ENCODE peak calls at places on chromosomes 4 and X, in nine cellular contexts. P is activated CD8-positive, alpha-beta T cell treated with anti-CD3 and anti-CD28 coated beads, Interleukin-2, amount 10 ng/mL, durations not matched to agents 7 days and 5 days; Y is effector memory CD8-positive, alpha-beta T cell; U is esophagus mucosa; C is left cardiac atrium; Q is activated CD8-positive, alpha-beta memory T cell treated with anti-CD3 and anti-CD28 coated beads, Interleukin-2, amount 10 ng/mL, durations not matched to agents 7 days and 5 days; L is Right ventricle myocardium superior; I is left lung; M is heart left ventricle. S is an unnamed sample.
A peak's percentile ranks its signal among the peaks of the same experiment; 100 is the strongest.

GRCh38 chrX:9707306-9708015 is 58.2 kb downstream of the GPR143 start:
- ATAC-seq in Q (no peak), U (no peak), Y (no peak), L (no peak), M (no peak), P (no peak), C (no peak), I (no peak), S (no peak)

GRCh38 chrX:22085969-22086368 is 53.8 kb downstream of the PHEX start:
- ATAC-seq in C (no peak), L (no peak), Q (no peak), U (no peak), M (no peak), P (no peak), Y (no peak), I (no peak), S (no peak)

GRCh38 chr4:107823870-107824366 is 814 bp upstream of the SGMS2 start:
- ATAC-seq in L (peak; percentile 42), M (peak; percentile 51), I (no peak), Q (no peak), P (no peak), U (peak; percentile 76), C (no peak), Y (no peak), S (no peak)

GRCh38 chr4:4248036-4248884 is at the start of gene TMEM128:
- ATAC-seq in Q (peak; percentile 97), U (peak; percentile 95), M (peak; percentile 92), L (peak; percentile 99), C (peak; percentile 98), P (peak; percentile 97), I (peak; percentile 97), Y (peak; percentile 97), S (peak; percentile 96)

GRCh38 chrX:134753185-134754008 is 95.1 kb upstream of the PLAC1 start:
- ATAC-seq in I (no peak), C (peak; percentile 38), M (no peak), Y (no peak), P (no peak), L (peak; percentile 34), U (no peak), Q (no peak), S (no peak)

GRCh38 chrX:109537324-109537665 is 651 bp downstream of the NXT2 start:
- ATAC-seq in M (no peak), Q (no peak), I (peak; percentile 67), C (peak; percentile 38), L (peak; percentile 57), Y (no peak), U (peak; percentile 79), P (no peak), S (peak; percentile 66)

GRCh38 chr4:2843909-2844584 is 403 bp downstream of the ADD1 start:
- ATAC-seq in C (peak; percentile 1), L (peak; percentile 19), I (peak; percentile 5), M (no peak), P (peak; percentile 3), Y (no peak), Q (no peak), U (peak; percentile 4), S (peak; percentile 59)

GRCh38 chr4:1401409-1402020 is 4.7 kb downstream of the NKX1-1 start:
- ATAC-seq in C (no peak), L (no peak), P (no peak), Q (no peak), I (no peak), Y (no peak), M (no peak), U (no peak), S (no peak)

GRCh38 chr4:7939377-7940108 is at the start of gene AFAP1:
- ATAC-seq in M (peak; percentile 91), I (peak; percentile 97), Q (peak; percentile 98), L (peak; percentile 98), Y (peak; percentile 95), C (peak; percentile 94), P (peak; percentile 97), U (peak; percentile 97), S (peak; percentile 97)

GRCh38 chrX:132077912-132078311 is 49.9 kb downstream of the FRMD7 start:
- ATAC-seq in C (no peak), Q (no peak), P (no peak), I (no peak), M (no peak), Y (no peak), L (no peak), U (no peak), S (no peak)

GRCh38 chr4:153115322-153116100 is 88.7 kb upstream of the TRIM2 start:
- ATAC-seq in M (no peak), U (peak; percentile 60), P (peak; percentile 22), I (peak; percentile 83), L (peak; percentile 80), Q (peak; percentile 71), Y (peak; percentile 84), C (peak; percentile 63), S (peak; percentile 48)

GRCh38 chrX:24242649-24243556 is 71.0 kb downstream of the SUPT20HL2 start:
- ATAC-seq in P (no peak), Y (no peak), I (peak; percentile 48), U (no peak), C (peak; percentile 74), L (peak; percentile 89), M (peak; percentile 32), Q (no peak), S (peak; percentile 85)

GRCh38 chrX:151004085-151004484 is 20.9 kb downstream of the HMGB3 start:
- ATAC-seq in C (no peak), P (no peak), Q (no peak), U (no peak), I (no peak), L (no peak), Y (no peak), M (no peak), S (no peak)

GRCh38 chrX:7027071-7027470 is 120.4 kb upstream of the STS start:
- ATAC-seq in Q (no peak), P (no peak), L (no peak), I (no peak), M (no peak), C (no peak), Y (no peak), U (no peak), S (no peak)

GRCh38 chr4:151930372-151930771 is 169.6 kb upstream of the GATB start:
- ATAC-seq in M (no peak), P (no peak), Y (no peak), Q (no peak), U (peak; percentile 48), L (peak; percentile 64), I (peak; percentile 43), C (peak; percentile 48), S (no peak)

GRCh38 chr4:159177265-159178146 is 74.6 kb downstream of the RAPGEF2 start:
- ATAC-seq in Q (no peak), M (no peak), L (no peak), I (no peak), P (no peak), U (no peak), Y (no peak), C (no peak), S (no peak)

GRCh38 chr4:30802622-30803323 is 82.6 kb downstream of the PCDH7 start:
- ATAC-seq in U (peak; percentile 72), P (no peak), L (peak; percentile 81), I (no peak), C (peak; percentile 91), Y (no peak), Q (no peak), M (no peak), S (peak; percentile 62)

GRCh38 chr4:146114066-146114465 is 61.5 kb upstream of the LSM6 start:
- ATAC-seq in U (no peak), P (no peak), M (no peak), Y (no peak), I (no peak), C (no peak), Q (no peak), L (no peak), S (no peak)

GRCh38 chrX:73127700-73128241 is 48.5 kb upstream of the PABPC1L2A start:
- ATAC-seq in Y (no peak), Q (no peak), U (no peak), I (peak; percentile 83), C (peak; percentile 53), P (no peak), L (no peak), M (no peak), S (peak; percentile 28)

GRCh38 chrX:110318664-110318968 is 731 bp upstream of the AMMECR1 start:
- ATAC-seq in U (no peak), M (no peak), P (no peak), Q (peak; percentile 42), C (peak; percentile 34), Y (no peak), I (peak; percentile 58), L (no peak), S (no peak)

GRCh38 chr4:144360394-144360793 is 219.9 kb upstream of the GYPA start:
- ATAC-seq in M (no peak), Y (no peak), L (no peak), I (no peak), P (no peak), C (no peak), U (no peak), Q (no peak), S (no peak)

GRCh38 chr4:40587826-40588225 is 41.8 kb downstream of the RBM47 start:
- ATAC-seq in P (no peak), C (peak; percentile 70), U (no peak), Q (no peak), I (peak; percentile 73), L (peak; percentile 45), M (no peak), Y (no peak), S (peak; percentile 53)

GRCh38 chr4:122508083-122508482 is 51.6 kb upstream of the IL2 start:
- ATAC-seq in Y (peak; percentile 56), P (no peak), U (no peak), M (no peak), I (no peak), C (no peak), L (no peak), Q (peak; percentile 67), S (no peak)

S was measured in gastroesophageal sphincter.